ENCODE peak calls at places on chromosomes 13 and 19, in six cellular contexts. C is H7; D is ascending aorta; O is endothelial cell; L is amniotic stem cell; N is activated naive CD4-positive, alpha-beta T cell. I is an unnamed sample.

GRCh38 chr19:4396949-4397783 is 3.2 kb downstream of the SH3GL1 start:
- DNase-seq in C (no peak), D (no peak), O (no peak), L (no peak), N (no peak), I (no peak)

GRCh38 chr19:13576726-13577125 is 70.4 kb upstream of the CACNA1A start:
- DNase-seq in C (no peak), D (no peak), O (no peak), L (no peak), N (no peak), I (no peak)

GRCh38 chr19:19106061-19106551 is 32.2 kb downstream of the TMEM161A start:
- DNase-seq in C (peak; percentile 85), D (no peak), O (peak; percentile 23), L (no peak), N (no peak), I (no peak)

GRCh38 chr13:28684257-28684656 is 25.3 kb downstream of the POMP start:
- DNase-seq in C (peak; percentile 78), D (no peak), O (no peak), L (no peak), N (no peak), I (no peak)

GRCh38 chr13:76672422-76672821 is 213.8 kb downstream of the KCTD12 start:
- DNase-seq in C (no peak), D (no peak), O (no peak), L (no peak), N (no peak), I (no peak)

GRCh38 chr19:47437500-47437899 is 18.2 kb upstream of the MEIS3 start:
- DNase-seq in C (no peak), D (no peak), O (no peak), L (no peak), N (no peak), I (no peak)

GRCh38 chr19:38060346-38060745 is 153.3 kb downstream of the SIPA1L3 start:
- DNase-seq in C (no peak), D (no peak), O (no peak), L (no peak), N (no peak), I (peak; percentile 68)

GRCh38 chr13:108363651-108364050 is 94.1 kb downstream of the TNFSF13B start:
- DNase-seq in C (no peak), D (no peak), O (no peak), L (no peak), N (no peak), I (no peak)

GRCh38 chr13:30071890-30072817 is 221.7 kb upstream of the UBL3 start:
- DNase-seq in C (no peak), D (no peak), O (no peak), L (no peak), N (no peak), I (no peak)

GRCh38 chr13:46721054-46721453 is 75.9 kb downstream of the ESD start:
- DNase-seq in C (no peak), D (peak; percentile 68), O (peak; percentile 26), L (peak; percentile 22), N (no peak), I (no peak)

GRCh38 chr19:46416077-46416709 is 2.8 kb upstream of the CCDC8 start:
- DNase-seq in C (peak; percentile 97), D (peak; percentile 94), O (peak; percentile 88), L (peak; percentile 68), N (no peak), I (peak; percentile 63)

GRCh38 chr19:46428278-46429141 is at the start of gene PNMA8C:
- DNase-seq in C (peak; percentile 92), D (peak; percentile 93), O (peak; percentile 75), L (no peak), N (no peak), I (peak; percentile 69)

GRCh38 chr13:39379667-39380655 is 223.0 kb downstream of the LHFPL6 start:
- DNase-seq in C (no peak), D (no peak), O (no peak), L (no peak), N (no peak), I (no peak)

GRCh38 chr13:34416833-34417425 is 525.1 kb upstream of the NBEA start:
- DNase-seq in C (no peak), D (peak; percentile 64), O (no peak), L (no peak), N (no peak), I (no peak)

GRCh38 chr19:41297628-41298326 is 12.2 kb upstream of the CCDC97 start:
- DNase-seq in C (no peak), D (no peak), O (no peak), L (no peak), N (no peak), I (no peak)

GRCh38 chr19:39140195-39140516 is 14.6 kb downstream of the PAK4 start:
- DNase-seq in C (peak; percentile 16), D (no peak), O (no peak), L (no peak), N (no peak), I (no peak)

GRCh38 chr19:48836089-48837017 is at the start of gene HSD17B14:
- DNase-seq in C (peak; percentile 89), D (peak; percentile 75), O (peak; percentile 59), L (no peak), N (no peak), I (peak; percentile 66)

I was measured in NCI-H524.